ENCODE peak calls at places on chromosomes 6 and 20, in nine cellular contexts. U is MM.1S, X is SK-N-SH, K is neural progenitor cell, F is GM23248, I is OCI-LY7, T is HCT116, Z is PC-3, N is hepatocyte. L is an unnamed sample.

GRCh38 chr6:168150551-168151444 is 71.8 kb upstream of the FRMD1 start:
- DNase-seq in T (no peak), K (peak), X (peak), I (no peak), Z (peak), U (no peak), N (no peak), F (peak), L (peak)

GRCh38 chr6:45808041-45808440 is 207.6 kb downstream of the CLIC5 start:
- DNase-seq in N (no peak), U (no peak), Z (no peak), T (no peak), X (no peak), K (no peak), I (no peak), F (no peak), L (no peak)

GRCh38 chr6:137277971-137278602 is 58.9 kb upstream of the IFNGR1 start:
- DNase-seq in T (peak), F (peak), I (no peak), X (no peak), N (peak), K (peak), Z (peak), U (no peak), L (peak)

GRCh38 chr20:2295886-2296544 is at the start of gene TGM3:
- DNase-seq in N (no peak), Z (no peak), T (no peak), F (no peak), X (no peak), U (no peak), K (no peak), I (no peak), L (no peak)

GRCh38 chr20:2453792-2454191 is 16.8 kb downstream of the SNRPB start:
- DNase-seq in Z (no peak), N (no peak), F (no peak), T (no peak), X (no peak), K (no peak), I (no peak), U (no peak), L (no peak)

GRCh38 chr6:106275692-106276091 is 49.9 kb downstream of the ATG5 start:
- DNase-seq in F (peak), X (no peak), N (no peak), K (no peak), U (no peak), T (no peak), Z (peak), I (no peak), L (peak)

GRCh38 chr6:90293319-90293937 is 3.2 kb downstream of the BACH2 start:
- DNase-seq in T (no peak), F (no peak), I (no peak), K (peak), Z (no peak), N (no peak), X (peak), U (no peak), L (no peak)

GRCh38 chr6:107611060-107611824 is 121.3 kb downstream of the SOBP start:
- DNase-seq in I (no peak), T (no peak), K (peak), Z (no peak), N (no peak), U (no peak), F (no peak), X (no peak), L (no peak)

GRCh38 chr6:81241126-81241525 is 511.4 kb downstream of the TENT5A start:
- DNase-seq in I (no peak), N (no peak), T (no peak), U (no peak), Z (no peak), K (no peak), X (no peak), F (peak), L (no peak)

GRCh38 chr6:47789553-47789952 is 7.7 kb downstream of the OPN5 start:
- DNase-seq in U (no peak), K (no peak), F (no peak), N (no peak), Z (peak), T (no peak), I (no peak), X (no peak), L (peak)

GRCh38 chr20:38308447-38308846 is 4.5 kb downstream of the BPI start:
- DNase-seq in F (no peak), K (no peak), I (no peak), X (no peak), Z (no peak), T (no peak), U (no peak), N (no peak), L (no peak)

GRCh38 chr20:63344616-63345327 is 16.4 kb downstream of the CHRNA4 start:
- DNase-seq in U (no peak), X (peak), N (no peak), T (no peak), Z (no peak), F (peak), K (no peak), I (no peak), L (no peak)

GRCh38 chr6:37004044-37004984 is 1.1 kb upstream of the FGD2 start:
- DNase-seq in T (no peak), F (no peak), U (no peak), X (peak), N (no peak), I (peak), K (no peak), Z (no peak), L (no peak)

DNA sequence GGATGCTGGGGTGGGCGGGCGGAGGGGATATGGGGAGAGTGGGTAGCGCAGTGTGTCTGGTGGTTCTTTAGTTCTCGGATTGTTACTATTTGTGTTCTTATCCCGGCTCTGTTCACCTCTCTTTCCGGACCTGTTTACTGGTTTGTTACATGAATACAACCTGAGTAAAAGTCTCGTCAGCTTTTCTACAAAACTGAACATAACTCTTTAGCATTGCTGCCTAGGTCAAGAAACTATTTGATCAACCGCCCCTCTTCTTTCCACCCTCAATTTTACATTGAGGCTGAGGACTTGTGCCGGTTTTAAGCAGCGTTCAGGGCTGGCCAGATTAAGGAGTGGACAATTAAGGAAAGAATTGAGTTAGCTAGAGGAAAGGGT is 625 bp downstream of the ABT1 start:
- DNase-seq in Z (no peak), T (no peak), U (no peak), F (no peak), K (no peak), I (no peak), N (no peak), X (no peak), L (no peak)
- H2AFZ ChIP-seq in Z (peak), T (no peak), U (peak), F (peak), K (no peak), I (peak), N (peak), X (no peak), L (peak)

GRCh38 chr20:60372822-60373221 is 414.6 kb downstream of the CDH26 start:
- DNase-seq in K (no peak), F (no peak), N (no peak), T (no peak), U (peak), Z (no peak), X (no peak), I (no peak), L (no peak)
- TF ChIP-seq EZH2phosphoT487 in K (no peak), F (no peak), N (no peak), T (no peak), U (no peak), Z (no peak), X (no peak), I (no peak), L (no peak)

DNA sequence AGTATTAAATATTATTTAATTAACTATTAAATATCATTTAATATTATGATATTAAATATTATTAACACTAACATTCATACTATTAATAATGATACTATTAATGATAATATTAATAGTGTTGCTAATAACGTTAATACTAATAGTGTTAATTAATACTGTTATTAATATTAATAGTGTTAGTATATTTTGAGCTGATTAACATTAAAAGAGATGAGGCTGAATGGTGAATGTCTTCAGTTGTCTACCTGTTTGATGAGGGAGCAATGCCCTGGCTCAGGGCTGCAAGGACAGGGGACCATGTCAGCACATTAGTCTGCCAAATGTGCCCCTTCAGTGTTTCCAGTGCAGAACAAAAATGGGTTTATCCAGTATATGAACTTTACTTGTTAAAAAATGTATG is 96.6 kb upstream of the PLEKHG1 start:
- DNase-seq in N (no peak), F (no peak), T (no peak), Z (no peak), K (no peak), U (no peak), X (peak), I (no peak), L (no peak)
- H2AFZ ChIP-seq in N (no peak), F (no peak), T (no peak), Z (no peak), K (peak), U (no peak), X (no peak), I (no peak), L (peak)

GRCh38 chr20:58942549-58942948 is 38.5 kb upstream of the NELFCD start:
- DNase-seq in I (no peak), K (no peak), Z (peak), X (no peak), T (no peak), N (no peak), F (no peak), U (no peak), L (no peak)
- TF ChIP-seq EZH2phosphoT487 in I (no peak), K (no peak), Z (no peak), X (no peak), T (no peak), N (no peak), F (no peak), U (no peak), L (no peak)

GRCh38 chr6:73176057-73176456 is 49.2 kb downstream of the KHDC1L start:
- DNase-seq in X (no peak), U (no peak), Z (no peak), K (no peak), N (no peak), T (no peak), I (no peak), F (no peak), L (no peak)

GRCh38 chr6:73182021-73182607 is 43.2 kb downstream of the KHDC1L start:
- DNase-seq in F (no peak), Z (no peak), K (no peak), X (no peak), I (no peak), U (peak), N (no peak), T (no peak), L (no peak)

GRCh38 chr6:73177221-73177944 is 47.9 kb downstream of the KHDC1L start:
- DNase-seq in F (no peak), N (no peak), T (no peak), K (no peak), X (no peak), I (peak), U (no peak), Z (no peak), L (no peak)

GRCh38 chr6:73180076-73180717 is 45.1 kb downstream of the KHDC1L start:
- DNase-seq in F (peak), Z (peak), K (no peak), N (no peak), U (no peak), T (no peak), X (no peak), I (no peak), L (no peak)

GRCh38 chr6:73180718-73181619 is 44.3 kb downstream of the KHDC1L start:
- DNase-seq in U (peak), N (peak), F (peak), X (peak), T (peak), K (peak), Z (peak), I (peak), L (peak)
- H2AFZ ChIP-seq in U (peak), N (no peak), F (peak), X (peak), T (no peak), K (no peak), Z (peak), I (peak), L (no peak)